ENCODE peak calls at places on chromosomes 4 and X, in ten cellular contexts. N is tibial nerve, C is PC-3, K is fibroblast of pulmonary artery, D is A549, F is heart left ventricle, X is cardiac muscle cell, S is type B pancreatic cell, O is neural progenitor cell, M is AG10803. R is an unnamed sample.
A peak's percentile ranks its signal among the peaks of the same experiment; 100 is the strongest.

GRCh38 chrX:9141496-9141895 is 107.6 kb upstream of the FAM9B start:
- DNase-seq in K (peak; percentile 56), F (no peak), S (no peak), N (no peak), O (no peak), D (peak; percentile 52), C (no peak), X (no peak), M (peak; percentile 66), R (no peak)

GRCh38 chrX:118346258-118347094 is 570 bp downstream of the WDR44 start:
- DNase-seq in D (peak; percentile 46), C (peak; percentile 20), X (peak; percentile 44), K (no peak), M (no peak), O (peak; percentile 58), N (peak; percentile 12), F (peak; percentile 61), S (peak; percentile 71), R (peak; percentile 87)

GRCh38 chrX:23493941-23494374 is 159.3 kb downstream of the PTCHD1 start:
- DNase-seq in D (peak; percentile 11), X (no peak), N (no peak), O (no peak), M (no peak), S (no peak), C (peak; percentile 68), K (peak; percentile 11), F (no peak), R (no peak)

GRCh38 chrX:1451676-1452496 is 823 bp downstream of the ASMTL start:
- DNase-seq in K (no peak), N (no peak), D (no peak), M (no peak), F (peak; percentile 51), S (peak; percentile 67), O (peak; percentile 23), C (no peak), X (no peak), R (peak; percentile 81)

GRCh38 chr4:74097631-74098550 is 1.1 kb downstream of the CXCL2 start:
- DNase-seq in O (no peak), C (peak; percentile 35), N (no peak), M (no peak), S (no peak), F (no peak), X (no peak), D (peak; percentile 59), K (peak; percentile 80), R (no peak)

GRCh38 chrX:53594354-53594753 is 92.2 kb downstream of the HUWE1 start:
- DNase-seq in N (no peak), O (no peak), C (no peak), D (no peak), K (peak; percentile 50), X (no peak), S (no peak), M (peak; percentile 35), F (no peak), R (no peak)

GRCh38 chr4:71126719-71127118 is 133.3 kb downstream of the DCK start:
- DNase-seq in M (peak; percentile 88), O (no peak), X (no peak), C (peak; percentile 98), N (no peak), F (no peak), K (peak; percentile 57), S (no peak), D (peak; percentile 58), R (no peak)

GRCh38 chr4:158770671-158771070 is 1.8 kb downstream of the FNIP2 start:
- DNase-seq in O (no peak), S (no peak), D (no peak), F (no peak), M (no peak), X (no peak), C (no peak), K (no peak), N (no peak), R (no peak)

GRCh38 chr4:126051709-126052424 is 737.1 kb downstream of the FAT4 start:
- DNase-seq in S (no peak), C (peak; percentile 20), K (peak; percentile 89), D (no peak), F (peak; percentile 26), M (peak; percentile 86), N (no peak), X (peak; percentile 26), O (no peak), R (no peak)

GRCh38 chr4:110654254-110654635 is 31.4 kb upstream of the PITX2 start:
- DNase-seq in S (no peak), C (no peak), F (no peak), N (no peak), O (no peak), X (no peak), M (peak; percentile 52), K (no peak), D (no peak), R (no peak)

GRCh38 chr4:129926936-129927335 is 831.0 kb downstream of the C4orf33 start:
- DNase-seq in C (peak; percentile 5), D (no peak), K (peak; percentile 1), O (no peak), X (no peak), F (no peak), N (no peak), M (no peak), S (no peak), R (no peak)

GRCh38 chr4:149999485-150000074 is 78.7 kb upstream of the DCLK2 start:
- DNase-seq in C (peak; percentile 60), N (no peak), M (peak; percentile 85), K (peak; percentile 84), D (peak; percentile 77), O (peak; percentile 64), X (peak; percentile 55), F (peak; percentile 37), S (no peak), R (no peak)

GRCh38 chr4:113125418-113125817 is 76.0 kb downstream of the ANK2 start:
- DNase-seq in S (no peak), C (peak; percentile 10), X (no peak), D (no peak), F (no peak), O (no peak), N (no peak), M (no peak), K (no peak), R (no peak)

GRCh38 chr4:153146031-153146430 is 58.2 kb upstream of the TRIM2 start:
- DNase-seq in X (no peak), N (no peak), C (no peak), O (no peak), K (no peak), M (no peak), D (no peak), S (no peak), F (no peak), R (no peak)

GRCh38 chr4:3241905-3242304 is 7.1 kb upstream of the MSANTD1 start:
- DNase-seq in X (no peak), F (no peak), S (no peak), O (no peak), D (no peak), C (no peak), K (peak; percentile 85), N (no peak), M (peak; percentile 46), R (no peak)

GRCh38 chr4:13309751-13310150 is 174.4 kb downstream of the RAB28 start:
- DNase-seq in N (no peak), F (no peak), O (no peak), C (peak; percentile 89), M (no peak), D (no peak), X (no peak), K (no peak), S (no peak), R (no peak)

GRCh38 chr4:47933798-47934197 is 19.4 kb upstream of the NFXL1 start:
- DNase-seq in X (peak; percentile 41), K (peak; percentile 76), D (peak; percentile 28), F (no peak), N (no peak), C (peak; percentile 58), O (peak; percentile 53), S (no peak), M (peak; percentile 51), R (no peak)

GRCh38 chr4:68369474-68369805 is 19.6 kb upstream of the YTHDC1 start:
- DNase-seq in X (no peak), C (peak; percentile 96), K (no peak), S (no peak), F (no peak), N (no peak), M (peak; percentile 91), O (no peak), D (peak; percentile 63), R (no peak)

GRCh38 chr4:68367835-68368234 is 17.9 kb upstream of the YTHDC1 start:
- DNase-seq in K (no peak), N (no peak), X (no peak), C (no peak), M (no peak), S (no peak), D (no peak), O (peak; percentile 49), F (no peak), R (no peak)

GRCh38 chr4:68366600-68366999 is 16.7 kb upstream of the YTHDC1 start:
- DNase-seq in N (no peak), K (no peak), M (no peak), S (no peak), X (no peak), O (no peak), F (no peak), C (no peak), D (no peak), R (no peak)

GRCh38 chr4:68365068-68365467 is 15.2 kb upstream of the YTHDC1 start:
- DNase-seq in M (no peak), D (no peak), F (no peak), X (no peak), N (no peak), C (no peak), O (no peak), S (no peak), K (no peak), R (no peak)

GRCh38 chr4:68368566-68369473 is 18.9 kb upstream of the YTHDC1 start:
- DNase-seq in N (no peak), O (no peak), F (no peak), X (no peak), K (peak; percentile 37), S (no peak), D (peak; percentile 19), M (peak; percentile 98), C (peak; percentile 95), R (no peak)
- TF ChIP-seq CTCF in N (no peak), O (no peak), F (no peak), X (no peak), K (no peak), S (no peak), D (no peak), M (no peak), C (no peak), R (no peak)

GRCh38 chr4:16508968-16509367 is 282.7 kb upstream of the TAPT1 start:
- DNase-seq in D (peak; percentile 10), F (no peak), N (no peak), X (no peak), S (no peak), O (no peak), K (no peak), M (no peak), C (peak; percentile 42), R (no peak)
- TF ChIP-seq CTCF in D (no peak), F (peak; percentile 11), N (peak; percentile 13), X (peak; percentile 23), S (peak; percentile 62), O (peak; percentile 45), K (peak; percentile 43), M (peak; percentile 38), C (peak; percentile 60), R (peak; percentile 9)

GRCh38 chr4:138007572-138007971 is 234.6 kb downstream of the SLC7A11 start:
- DNase-seq in M (peak; percentile 26), O (peak; percentile 14), S (no peak), F (no peak), N (no peak), K (peak; percentile 15), D (no peak), C (peak; percentile 45), X (no peak), R (no peak)
- TF ChIP-seq CTCF in M (peak; percentile 39), O (peak; percentile 50), S (peak; percentile 60), F (no peak), N (no peak), K (peak; percentile 42), D (no peak), C (peak; percentile 56), X (peak; percentile 33), R (peak; percentile 21)

GRCh38 chr4:55849724-55850123 is 3.7 kb upstream of the EXOC1 start:
- DNase-seq in K (no peak), X (no peak), C (no peak), N (no peak), M (no peak), S (no peak), D (no peak), O (no peak), F (no peak), R (no peak)
- TF ChIP-seq CTCF in K (no peak), X (no peak), C (peak; percentile 20), N (no peak), M (no peak), S (no peak), D (no peak), O (peak; percentile 14), F (no peak), R (no peak)